ENCODE peak calls at places on chromosomes 11 and 22, in four cellular contexts. One of them, this sample, is unnamed.

GRCh38 chr11:123374622-123374968 is 55.5 kb upstream of the GRAMD1B start:
- DNase-seq in GM23338: no peak
- DNase-seq in stomach: no peak
- DNase-seq in transverse colon: no peak
- DNase-seq in this sample: no peak

GRCh38 chr11:2740275-2740940 is 40.6 kb upstream of the KCNQ1OT1 start:
- DNase-seq in transverse colon: no peak
- DNase-seq in GM23338: no peak
- DNase-seq in stomach: no peak
- DNase-seq in this sample: no peak

GRCh38 chr11:78949976-78950690 is 375.5 kb upstream of the NARS2 start:
- DNase-seq in transverse colon: no peak
- DNase-seq in stomach: no peak
- DNase-seq in GM23338: no peak
- DNase-seq in this sample: no peak

GRCh38 chr11:102920118-102920684 is 35.3 kb downstream of the MMP13 start:
- DNase-seq in transverse colon: no peak
- DNase-seq in stomach: no peak
- DNase-seq in GM23338: no peak
- DNase-seq in this sample: no peak

GRCh38 chr11:116192509-116193206 is 580.1 kb downstream of the BUD13 start:
- DNase-seq in GM23338: peak
- DNase-seq in transverse colon: no peak
- DNase-seq in stomach: no peak
- DNase-seq in this sample: no peak

GRCh38 chr22:48895341-48895740 is 932.3 kb downstream of the BRD1 start:
- DNase-seq in GM23338: peak
- DNase-seq in stomach: no peak
- DNase-seq in transverse colon: no peak
- DNase-seq in this sample: no peak

GRCh38 chr11:12201016-12201985 is 90.9 kb downstream of the MICAL2 start:
- DNase-seq in GM23338: no peak
- DNase-seq in transverse colon: no peak
- DNase-seq in stomach: no peak
- DNase-seq in this sample: no peak

GRCh38 chr22:45804319-45804985 is 132.8 kb downstream of the ATXN10 start:
- DNase-seq in stomach: no peak
- DNase-seq in transverse colon: no peak
- DNase-seq in GM23338: no peak
- DNase-seq in this sample: no peak

GRCh38 chr11:116167706-116168458 is 604.9 kb downstream of the BUD13 start:
- DNase-seq in transverse colon: no peak
- DNase-seq in GM23338: no peak
- DNase-seq in stomach: no peak
- DNase-seq in this sample: no peak

GRCh38 chr11:19242184-19242932 is 1.6 kb upstream of the E2F8 start:
- DNase-seq in transverse colon: peak
- DNase-seq in stomach: no peak
- DNase-seq in GM23338: peak
- DNase-seq in this sample: no peak

GRCh38 chr11:70107191-70107590 is 29.1 kb downstream of the ANO1 start:
- DNase-seq in stomach: no peak
- DNase-seq in GM23338: no peak
- DNase-seq in transverse colon: no peak
- DNase-seq in this sample: no peak

GRCh38 chr11:57641426-57641825 is 8.3 kb downstream of the YPEL4 start:
- DNase-seq in transverse colon: no peak
- DNase-seq in GM23338: peak
- DNase-seq in stomach: no peak
- DNase-seq in this sample: no peak
- TF ChIP-seq POLR2AphosphoS5 in transverse colon: no peak
- TF ChIP-seq POLR2AphosphoS5 in GM23338: no peak
- TF ChIP-seq POLR2AphosphoS5 in stomach: no peak
- TF ChIP-seq POLR2AphosphoS5 in this sample: no peak

GRCh38 chr11:125063429-125064043 is 431 bp downstream of the SLC37A2 start:
- DNase-seq in GM23338: peak
- DNase-seq in transverse colon: no peak
- DNase-seq in stomach: peak
- DNase-seq in this sample: no peak

GRCh38 chr11:125061237-125061636 is 1.9 kb upstream of the SLC37A2 start:
- DNase-seq in transverse colon: no peak
- DNase-seq in stomach: no peak
- DNase-seq in GM23338: no peak
- DNase-seq in this sample: no peak

GRCh38 chr11:125064070-125064469 is 965 bp downstream of the SLC37A2 start:
- DNase-seq in transverse colon: no peak
- DNase-seq in stomach: no peak
- DNase-seq in GM23338: no peak
- DNase-seq in this sample: no peak

GRCh38 chr11:125062196-125062930 is 742 bp upstream of the SLC37A2 start:
- DNase-seq in GM23338: no peak
- DNase-seq in transverse colon: no peak
- DNase-seq in stomach: peak
- DNase-seq in this sample: no peak

GRCh38 chr11:125062931-125063428 is at the start of gene SLC37A2:
- DNase-seq in GM23338: peak
- DNase-seq in stomach: peak
- DNase-seq in transverse colon: peak
- DNase-seq in this sample: no peak
- TF ChIP-seq CTCF in GM23338: peak
- TF ChIP-seq CTCF in stomach: no peak
- TF ChIP-seq CTCF in transverse colon: peak
- TF ChIP-seq CTCF in this sample: no peak

GRCh38 chr11:27213232-27213660 is 149.8 kb downstream of the CCDC34 start:
- DNase-seq in stomach: no peak
- DNase-seq in GM23338: no peak
- DNase-seq in transverse colon: no peak
- DNase-seq in this sample: peak
- TF ChIP-seq POLR2AphosphoS5 in stomach: no peak
- TF ChIP-seq POLR2AphosphoS5 in GM23338: no peak
- TF ChIP-seq POLR2AphosphoS5 in transverse colon: no peak
- TF ChIP-seq POLR2AphosphoS5 in this sample: no peak

GRCh38 chr22:44704159-44705021 is 2.4 kb downstream of the PRR5 start:
- DNase-seq in stomach: no peak
- DNase-seq in GM23338: no peak
- DNase-seq in transverse colon: no peak
- DNase-seq in this sample: no peak

GRCh38 chr22:44703269-44703870 is 1.4 kb downstream of the PRR5 start:
- DNase-seq in GM23338: no peak
- DNase-seq in transverse colon: no peak
- DNase-seq in stomach: no peak
- DNase-seq in this sample: no peak

GRCh38 chr22:44701187-44701586 is 817 bp upstream of the PRR5 start:
- DNase-seq in transverse colon: no peak
- DNase-seq in stomach: no peak
- DNase-seq in GM23338: no peak
- DNase-seq in this sample: no peak

GRCh38 chr22:44701824-44702478 is at the start of gene PRR5:
- DNase-seq in stomach: peak
- DNase-seq in transverse colon: peak
- DNase-seq in GM23338: peak
- DNase-seq in this sample: no peak

DNA sequence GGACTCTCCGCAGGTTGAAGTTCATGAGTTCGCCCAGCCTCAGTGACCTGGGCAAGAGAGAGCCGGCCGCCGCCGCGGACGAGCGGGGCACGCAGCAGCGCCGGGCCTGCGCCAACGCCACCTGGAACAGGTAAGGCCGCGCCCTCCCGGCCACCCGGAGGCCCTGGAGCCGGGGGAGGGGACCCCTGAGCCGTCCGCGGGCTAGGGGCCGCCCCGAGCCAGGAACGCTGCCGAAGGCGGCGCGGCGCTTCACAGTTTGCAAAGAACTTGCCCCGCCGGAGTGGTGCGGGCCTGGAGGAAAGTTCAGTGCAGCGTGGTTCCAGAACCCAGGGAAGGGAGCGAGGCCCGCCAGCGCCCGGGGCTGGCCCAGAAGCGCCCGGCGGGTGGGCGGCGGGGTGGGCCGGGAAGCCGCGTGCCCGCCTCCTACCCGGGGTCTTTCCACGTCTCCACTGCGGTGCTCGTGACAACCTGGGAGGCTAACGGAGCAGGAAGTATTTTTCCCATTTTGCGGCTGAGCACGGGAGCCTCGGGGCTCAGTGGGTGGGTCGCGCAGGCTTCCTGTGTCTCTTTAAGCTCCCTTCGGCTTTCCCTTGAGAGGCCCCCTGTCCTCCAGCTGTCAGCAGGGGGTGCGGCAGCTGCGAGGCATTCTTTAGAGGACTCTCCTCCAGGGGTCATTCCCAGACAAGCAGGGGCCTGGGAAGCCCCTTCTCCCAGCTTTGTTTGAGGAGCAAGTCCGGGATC is 645 bp downstream of the PRR5 start:
- DNase-seq in stomach: peak
- DNase-seq in GM23338: peak
- DNase-seq in transverse colon: no peak
- DNase-seq in this sample: no peak
- TF ChIP-seq CTCF in stomach: no peak
- TF ChIP-seq CTCF in GM23338: no peak
- TF ChIP-seq CTCF in transverse colon: no peak
- TF ChIP-seq CTCF in this sample: no peak

DNA sequence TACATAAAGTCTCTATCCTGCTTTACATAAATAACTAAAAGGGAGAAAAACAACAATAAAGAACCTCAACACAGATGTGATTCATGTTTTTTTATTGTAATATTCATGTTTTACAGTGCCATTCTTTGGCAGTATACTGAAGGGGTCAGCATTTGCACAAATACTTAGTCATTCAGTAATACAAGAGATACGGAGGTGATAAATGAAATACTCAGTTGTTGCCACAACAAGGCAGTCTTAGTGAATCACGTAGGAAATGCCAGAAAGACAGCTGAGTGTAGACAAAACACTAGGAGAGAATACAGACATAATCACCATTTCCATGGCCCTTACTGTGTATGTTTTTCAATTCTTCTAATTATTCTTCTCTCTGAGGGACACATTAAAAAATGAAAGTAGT is 910.4 kb downstream of the METTL15 start:
- DNase-seq in GM23338: no peak
- DNase-seq in transverse colon: no peak
- DNase-seq in stomach: no peak
- DNase-seq in this sample: peak
- TF ChIP-seq POLR2AphosphoS5 in GM23338: no peak
- TF ChIP-seq POLR2AphosphoS5 in transverse colon: no peak
- TF ChIP-seq POLR2AphosphoS5 in stomach: no peak
- TF ChIP-seq POLR2AphosphoS5 in this sample: no peak

GRCh38 chr11:127259118-127259517 is 258.5 kb upstream of the KIRREL3 start:
- DNase-seq in GM23338: no peak
- DNase-seq in stomach: no peak
- DNase-seq in transverse colon: no peak
- DNase-seq in this sample: no peak
- TF ChIP-seq CTCF in GM23338: peak
- TF ChIP-seq CTCF in stomach: no peak
- TF ChIP-seq CTCF in transverse colon: no peak
- TF ChIP-seq CTCF in this sample: peak

GRCh38 chr22:20108757-20109230 is 7.1 kb upstream of the RANBP1 start:
- DNase-seq in GM23338: no peak
- DNase-seq in stomach: no peak
- DNase-seq in transverse colon: no peak
- DNase-seq in this sample: no peak
- TF ChIP-seq POLR2AphosphoS5 in GM23338: no peak
- TF ChIP-seq POLR2AphosphoS5 in stomach: no peak
- TF ChIP-seq POLR2AphosphoS5 in transverse colon: no peak
- TF ChIP-seq POLR2AphosphoS5 in this sample: no peak

DNA sequence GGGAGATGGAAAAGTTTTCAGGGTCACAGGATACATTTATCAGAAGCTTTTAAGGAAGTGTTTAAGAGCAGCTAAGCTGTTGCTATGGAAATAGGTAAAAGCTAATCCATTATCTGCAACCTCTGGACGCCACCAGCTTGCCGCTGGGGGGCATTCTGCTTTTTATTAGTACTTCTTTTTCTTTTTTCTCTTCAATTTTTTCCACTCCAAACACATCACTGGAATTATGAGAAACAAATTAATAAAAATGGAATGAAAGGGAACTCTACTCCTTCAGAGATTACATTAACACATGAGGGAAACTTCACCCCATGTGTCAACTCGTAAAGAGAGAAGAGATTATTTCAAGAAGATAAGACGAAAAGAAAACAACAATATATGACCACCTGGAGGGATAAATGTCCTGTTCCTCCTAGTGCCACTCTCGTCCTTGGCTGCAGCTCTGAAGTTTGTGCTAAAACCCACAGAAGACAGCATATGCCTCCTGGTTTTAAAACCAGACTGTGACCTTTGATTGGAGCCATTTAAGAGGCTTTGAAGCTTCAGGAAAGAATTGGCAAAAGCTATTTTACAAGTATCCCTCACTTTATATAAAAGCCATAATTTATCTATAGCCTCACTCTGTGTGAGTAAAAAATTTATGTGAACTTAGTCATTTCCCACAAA is 972.8 kb downstream of the OPCML start:
- DNase-seq in GM23338: no peak
- DNase-seq in transverse colon: no peak
- DNase-seq in stomach: no peak
- DNase-seq in this sample: no peak
- TF ChIP-seq CTCF in GM23338: no peak
- TF ChIP-seq CTCF in transverse colon: no peak
- TF ChIP-seq CTCF in stomach: no peak
- TF ChIP-seq CTCF in this sample: no peak

This sample was measured in Panc1.